ENCODE peak calls at places on chromosomes 7 and 10, in seven cellular contexts. One of them, this sample, is unnamed.

GRCh38 chr7:96991850-96992623 is 13.3 kb upstream of the DLX6 start:
- DNase-seq in H9: peak
- DNase-seq in IMR-90: no peak
- DNase-seq in mesenchymal stem cell: no peak
- DNase-seq in trophoblast cell: no peak
- DNase-seq in H1: peak
- DNase-seq in mesendoderm: peak
- DNase-seq in this sample: peak

GRCh38 chr10:51073461-51074237 is 638 bp upstream of the PRKG1 start:
- DNase-seq in H9: peak
- DNase-seq in IMR-90: peak
- DNase-seq in mesenchymal stem cell: peak
- DNase-seq in trophoblast cell: peak
- DNase-seq in H1: peak
- DNase-seq in mesendoderm: peak
- DNase-seq in this sample: peak

GRCh38 chr10:132183046-132183445 is 3.7 kb upstream of the DPYSL4 start:
- DNase-seq in H9: no peak
- DNase-seq in IMR-90: no peak
- DNase-seq in mesenchymal stem cell: no peak
- DNase-seq in trophoblast cell: no peak
- DNase-seq in H1: no peak
- DNase-seq in mesendoderm: no peak
- DNase-seq in this sample: no peak

GRCh38 chr10:934746-935406 is 3.4 kb upstream of the LARP4B start:
- DNase-seq in H9: no peak
- DNase-seq in IMR-90: no peak
- DNase-seq in mesenchymal stem cell: no peak
- DNase-seq in trophoblast cell: no peak
- DNase-seq in H1: no peak
- DNase-seq in mesendoderm: no peak
- DNase-seq in this sample: no peak

GRCh38 chr7:4257390-4258111 is 424.5 kb upstream of the FOXK1 start:
- DNase-seq in H9: no peak
- DNase-seq in IMR-90: no peak
- DNase-seq in mesenchymal stem cell: no peak
- DNase-seq in trophoblast cell: no peak
- DNase-seq in H1: no peak
- DNase-seq in mesendoderm: no peak
- DNase-seq in this sample: no peak

GRCh38 chr10:102988404-102989314 is 70.6 kb downstream of the CNNM2 start:
- DNase-seq in H9: no peak
- DNase-seq in IMR-90: peak
- DNase-seq in mesenchymal stem cell: peak
- DNase-seq in trophoblast cell: peak
- DNase-seq in H1: no peak
- DNase-seq in mesendoderm: no peak
- DNase-seq in this sample: no peak

GRCh38 chr7:36939816-36940215 is 215.5 kb upstream of the AOAH start:
- DNase-seq in H9: no peak
- DNase-seq in IMR-90: no peak
- DNase-seq in mesenchymal stem cell: no peak
- DNase-seq in trophoblast cell: no peak
- DNase-seq in H1: no peak
- DNase-seq in mesendoderm: no peak
- DNase-seq in this sample: no peak

GRCh38 chr7:22935269-22935668 is 78.7 kb downstream of the HYCC1 start:
- DNase-seq in H9: no peak
- DNase-seq in IMR-90: peak
- DNase-seq in mesenchymal stem cell: peak
- DNase-seq in trophoblast cell: no peak
- DNase-seq in H1: no peak
- DNase-seq in mesendoderm: no peak
- DNase-seq in this sample: no peak

GRCh38 chr7:4129481-4130122 is 552.5 kb upstream of the FOXK1 start:
- DNase-seq in H9: no peak
- DNase-seq in IMR-90: no peak
- DNase-seq in mesenchymal stem cell: no peak
- DNase-seq in trophoblast cell: no peak
- DNase-seq in H1: no peak
- DNase-seq in mesendoderm: no peak
- DNase-seq in this sample: no peak

GRCh38 chr10:123295644-123296043 is 141.4 kb downstream of the BUB3 start:
- DNase-seq in H9: no peak
- DNase-seq in IMR-90: no peak
- DNase-seq in mesenchymal stem cell: no peak
- DNase-seq in trophoblast cell: no peak
- DNase-seq in H1: no peak
- DNase-seq in mesendoderm: no peak
- DNase-seq in this sample: no peak

GRCh38 chr10:51001587-51001986 is 72.7 kb upstream of the PRKG1 start:
- DNase-seq in H9: no peak
- DNase-seq in IMR-90: no peak
- DNase-seq in mesenchymal stem cell: peak
- DNase-seq in trophoblast cell: peak
- DNase-seq in H1: no peak
- DNase-seq in mesendoderm: peak
- DNase-seq in this sample: no peak

GRCh38 chr10:23530079-23530478 is 91.2 kb downstream of the OTUD1 start:
- DNase-seq in H9: no peak
- DNase-seq in IMR-90: peak
- DNase-seq in mesenchymal stem cell: no peak
- DNase-seq in trophoblast cell: peak
- DNase-seq in H1: no peak
- DNase-seq in mesendoderm: no peak
- DNase-seq in this sample: no peak

GRCh38 chr7:5296627-5297226 is 14.0 kb downstream of the SLC29A4 start:
- DNase-seq in H9: peak
- DNase-seq in IMR-90: no peak
- DNase-seq in mesenchymal stem cell: peak
- DNase-seq in trophoblast cell: peak
- DNase-seq in H1: peak
- DNase-seq in mesendoderm: peak
- DNase-seq in this sample: peak

GRCh38 chr7:16753932-16754571 is 497 bp downstream of the TSPAN13 start:
- DNase-seq in H9: peak
- DNase-seq in IMR-90: peak
- DNase-seq in mesenchymal stem cell: peak
- DNase-seq in trophoblast cell: peak
- DNase-seq in H1: peak
- DNase-seq in mesendoderm: peak
- DNase-seq in this sample: peak

GRCh38 chr7:134891262-134892001 is 94.9 kb upstream of the AGBL3 start:
- DNase-seq in H9: peak
- DNase-seq in IMR-90: peak
- DNase-seq in mesenchymal stem cell: peak
- DNase-seq in trophoblast cell: peak
- DNase-seq in H1: peak
- DNase-seq in mesendoderm: peak
- DNase-seq in this sample: peak

GRCh38 chr7:97731736-97732370 is at the start of gene TAC1:
- DNase-seq in H9: peak
- DNase-seq in IMR-90: no peak
- DNase-seq in mesenchymal stem cell: no peak
- DNase-seq in trophoblast cell: no peak
- DNase-seq in H1: peak
- DNase-seq in mesendoderm: peak
- DNase-seq in this sample: peak

GRCh38 chr10:87804939-87805569 is 13.0 kb downstream of the ATAD1 start:
- DNase-seq in H9: no peak
- DNase-seq in IMR-90: no peak
- DNase-seq in mesenchymal stem cell: no peak
- DNase-seq in trophoblast cell: no peak
- DNase-seq in H1: no peak
- DNase-seq in mesendoderm: no peak
- DNase-seq in this sample: no peak

GRCh38 chr10:97531401-97531985 is 32.8 kb downstream of the UBTD1 start:
- DNase-seq in H9: peak
- DNase-seq in IMR-90: peak
- DNase-seq in mesenchymal stem cell: peak
- DNase-seq in trophoblast cell: peak
- DNase-seq in H1: no peak
- DNase-seq in mesendoderm: peak
- DNase-seq in this sample: no peak

GRCh38 chr10:116815641-116816415 is 33.5 kb upstream of the ENO4 start:
- DNase-seq in H9: no peak
- DNase-seq in IMR-90: peak
- DNase-seq in mesenchymal stem cell: no peak
- DNase-seq in trophoblast cell: no peak
- DNase-seq in H1: no peak
- DNase-seq in mesendoderm: no peak
- DNase-seq in this sample: no peak

GRCh38 chr10:128140425-128140824 is 14.2 kb upstream of the MKI67 start:
- DNase-seq in H9: no peak
- DNase-seq in IMR-90: no peak
- DNase-seq in mesenchymal stem cell: no peak
- DNase-seq in trophoblast cell: no peak
- DNase-seq in H1: no peak
- DNase-seq in mesendoderm: no peak
- DNase-seq in this sample: no peak

GRCh38 chr7:66602159-66602558 is 26.5 kb upstream of the KCTD7 start:
- DNase-seq in H9: no peak
- DNase-seq in IMR-90: no peak
- DNase-seq in mesenchymal stem cell: no peak
- DNase-seq in trophoblast cell: no peak
- DNase-seq in H1: no peak
- DNase-seq in mesendoderm: no peak
- DNase-seq in this sample: no peak

GRCh38 chr10:37975407-37975991 is 948 bp downstream of the ZNF25 start:
- DNase-seq in H9: no peak
- DNase-seq in IMR-90: peak
- DNase-seq in mesenchymal stem cell: peak
- DNase-seq in trophoblast cell: no peak
- DNase-seq in H1: no peak
- DNase-seq in mesendoderm: peak
- DNase-seq in this sample: no peak

GRCh38 chr10:118106426-118106825 is 59.7 kb upstream of the RAB11FIP2 start:
- DNase-seq in H9: no peak
- DNase-seq in IMR-90: peak
- DNase-seq in mesenchymal stem cell: peak
- DNase-seq in trophoblast cell: peak
- DNase-seq in H1: no peak
- DNase-seq in mesendoderm: peak
- DNase-seq in this sample: no peak

GRCh38 chr10:819326-819725 is 112.2 kb downstream of the LARP4B start:
- DNase-seq in H9: no peak
- DNase-seq in IMR-90: peak
- DNase-seq in mesenchymal stem cell: peak
- DNase-seq in trophoblast cell: peak
- DNase-seq in H1: no peak
- DNase-seq in mesendoderm: no peak
- DNase-seq in this sample: no peak

GRCh38 chr7:122517576-122517975 is 181.3 kb downstream of the RNF133 start:
- DNase-seq in H9: no peak
- DNase-seq in IMR-90: no peak
- DNase-seq in mesenchymal stem cell: no peak
- DNase-seq in trophoblast cell: peak
- DNase-seq in H1: no peak
- DNase-seq in mesendoderm: peak
- DNase-seq in this sample: no peak
- H3K4ac ChIP-seq in H9: no peak
- H3K4ac ChIP-seq in IMR-90: no peak
- H3K4ac ChIP-seq in mesenchymal stem cell: no peak
- H3K4ac ChIP-seq in trophoblast cell: no peak
- H3K4ac ChIP-seq in H1: no peak
- H3K4ac ChIP-seq in mesendoderm: no peak
- H3K4ac ChIP-seq in this sample: no peak

DNA sequence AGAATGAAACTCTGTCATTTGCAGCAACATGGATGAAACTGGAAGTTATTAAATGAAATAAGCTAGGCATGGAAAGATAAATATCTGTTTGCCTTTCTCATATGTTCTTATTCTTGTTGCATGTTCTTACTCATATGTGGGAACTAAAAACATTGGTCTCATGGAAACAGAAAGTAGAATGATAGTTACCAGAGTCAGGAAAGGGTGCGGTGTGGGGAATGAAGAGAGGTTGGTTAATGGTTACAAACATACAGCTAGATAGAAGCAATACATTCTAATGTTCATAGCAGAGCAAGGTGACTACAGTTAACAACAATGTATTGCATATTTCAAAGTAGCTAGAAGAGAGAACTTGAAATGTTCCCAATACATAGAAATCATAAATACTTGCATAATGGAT is 105.1 kb downstream of the FAM107B start:
- DNase-seq in H9: no peak
- DNase-seq in IMR-90: no peak
- DNase-seq in mesenchymal stem cell: peak
- DNase-seq in trophoblast cell: no peak
- DNase-seq in H1: no peak
- DNase-seq in mesendoderm: no peak
- DNase-seq in this sample: no peak
- H3K4ac ChIP-seq in H9: no peak
- H3K4ac ChIP-seq in IMR-90: no peak
- H3K4ac ChIP-seq in mesenchymal stem cell: no peak
- H3K4ac ChIP-seq in trophoblast cell: no peak
- H3K4ac ChIP-seq in H1: no peak
- H3K4ac ChIP-seq in mesendoderm: no peak
- H3K4ac ChIP-seq in this sample: no peak

GRCh38 chr7:74454948-74455804 is 1.5 kb downstream of the GTF2IRD1 start:
- DNase-seq in H9: no peak
- DNase-seq in IMR-90: no peak
- DNase-seq in mesenchymal stem cell: no peak
- DNase-seq in trophoblast cell: no peak
- DNase-seq in H1: no peak
- DNase-seq in mesendoderm: no peak
- DNase-seq in this sample: no peak
- H3K4ac ChIP-seq in H9: no peak
- H3K4ac ChIP-seq in IMR-90: peak
- H3K4ac ChIP-seq in mesenchymal stem cell: peak
- H3K4ac ChIP-seq in trophoblast cell: no peak
- H3K4ac ChIP-seq in H1: no peak
- H3K4ac ChIP-seq in mesendoderm: no peak
- H3K4ac ChIP-seq in this sample: peak

DNA sequence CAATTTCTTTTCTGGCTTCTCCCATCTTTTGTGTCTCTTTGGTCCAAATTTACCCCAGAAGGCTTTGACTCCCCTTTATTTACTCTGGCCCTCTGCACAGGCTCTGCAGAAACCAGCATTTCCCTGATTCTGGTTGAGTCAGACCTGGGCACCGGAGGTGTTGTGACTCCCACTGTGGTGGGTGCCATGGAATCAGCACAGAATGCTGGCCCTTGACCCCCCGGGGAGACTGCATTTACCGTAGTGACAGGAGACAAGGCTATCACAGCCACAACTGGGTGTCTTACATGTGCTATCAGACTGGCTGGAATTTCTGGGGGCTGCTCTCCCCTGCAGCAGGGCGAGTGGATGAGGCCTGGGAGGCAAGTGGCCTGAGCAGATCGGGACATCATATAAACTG is 37.6 kb downstream of the PLXDC2 start:
- DNase-seq in H9: no peak
- DNase-seq in IMR-90: no peak
- DNase-seq in mesenchymal stem cell: no peak
- DNase-seq in trophoblast cell: no peak
- DNase-seq in H1: no peak
- DNase-seq in mesendoderm: peak
- DNase-seq in this sample: no peak
- H3K4ac ChIP-seq in H9: no peak
- H3K4ac ChIP-seq in IMR-90: no peak
- H3K4ac ChIP-seq in mesenchymal stem cell: peak
- H3K4ac ChIP-seq in trophoblast cell: peak
- H3K4ac ChIP-seq in H1: no peak
- H3K4ac ChIP-seq in mesendoderm: no peak
- H3K4ac ChIP-seq in this sample: no peak

GRCh38 chr10:95610727-95611126 is 45.8 kb downstream of the ALDH18A1 start:
- DNase-seq in H9: no peak
- DNase-seq in IMR-90: no peak
- DNase-seq in mesenchymal stem cell: no peak
- DNase-seq in trophoblast cell: no peak
- DNase-seq in H1: no peak
- DNase-seq in mesendoderm: no peak
- DNase-seq in this sample: no peak
- H3K4ac ChIP-seq in H9: no peak
- H3K4ac ChIP-seq in IMR-90: no peak
- H3K4ac ChIP-seq in mesenchymal stem cell: no peak
- H3K4ac ChIP-seq in trophoblast cell: no peak
- H3K4ac ChIP-seq in H1: no peak
- H3K4ac ChIP-seq in mesendoderm: no peak
- H3K4ac ChIP-seq in this sample: no peak

This sample was measured in neuronal stem cell.